ENCODE peak calls at places on chromosomes 11 and 22, in seven cellular contexts. One of them, this sample, is unnamed.

GRCh38 chr11:126637800-126638175 is 282.3 kb downstream of the ST3GAL4 start:
- DNase-seq in tibial artery: no peak
- DNase-seq in foreskin fibroblast: peak
- DNase-seq in kidney epithelial cell: no peak
- DNase-seq in AG10803: peak
- DNase-seq in fibroblast of lung: peak
- DNase-seq in sigmoid colon: no peak
- DNase-seq in this sample: peak

GRCh38 chr22:27100789-27101188 is 443.4 kb downstream of the MIAT start:
- DNase-seq in tibial artery: no peak
- DNase-seq in foreskin fibroblast: no peak
- DNase-seq in kidney epithelial cell: peak
- DNase-seq in AG10803: peak
- DNase-seq in fibroblast of lung: peak
- DNase-seq in sigmoid colon: peak
- DNase-seq in this sample: peak

GRCh38 chr22:28207281-28208030 is 288.4 kb upstream of the PITPNB start:
- DNase-seq in tibial artery: no peak
- DNase-seq in foreskin fibroblast: peak
- DNase-seq in kidney epithelial cell: no peak
- DNase-seq in AG10803: peak
- DNase-seq in fibroblast of lung: peak
- DNase-seq in sigmoid colon: no peak
- DNase-seq in this sample: peak

GRCh38 chr11:96337541-96338530 is 5.2 kb downstream of the MAML2 start:
- DNase-seq in tibial artery: peak
- DNase-seq in foreskin fibroblast: no peak
- DNase-seq in kidney epithelial cell: no peak
- DNase-seq in AG10803: peak
- DNase-seq in fibroblast of lung: peak
- DNase-seq in sigmoid colon: no peak
- DNase-seq in this sample: peak

GRCh38 chr11:22192642-22193347 is at the start of gene ANO5:
- DNase-seq in tibial artery: peak
- DNase-seq in foreskin fibroblast: no peak
- DNase-seq in kidney epithelial cell: no peak
- DNase-seq in AG10803: no peak
- DNase-seq in fibroblast of lung: peak
- DNase-seq in sigmoid colon: peak
- DNase-seq in this sample: no peak

GRCh38 chr11:21810650-21811049 is 382.2 kb upstream of the ANO5 start:
- DNase-seq in tibial artery: no peak
- DNase-seq in foreskin fibroblast: no peak
- DNase-seq in kidney epithelial cell: no peak
- DNase-seq in AG10803: no peak
- DNase-seq in fibroblast of lung: no peak
- DNase-seq in sigmoid colon: no peak
- DNase-seq in this sample: no peak

GRCh38 chr11:6640985-6641701 is 14.5 kb downstream of the DCHS1 start:
- DNase-seq in tibial artery: no peak
- DNase-seq in foreskin fibroblast: no peak
- DNase-seq in kidney epithelial cell: no peak
- DNase-seq in AG10803: no peak
- DNase-seq in fibroblast of lung: no peak
- DNase-seq in sigmoid colon: no peak
- DNase-seq in this sample: no peak

GRCh38 chr11:126546191-126546590 is 190.7 kb downstream of the ST3GAL4 start:
- DNase-seq in tibial artery: no peak
- DNase-seq in foreskin fibroblast: peak
- DNase-seq in kidney epithelial cell: no peak
- DNase-seq in AG10803: peak
- DNase-seq in fibroblast of lung: no peak
- DNase-seq in sigmoid colon: no peak
- DNase-seq in this sample: peak

GRCh38 chr22:49229483-49230193 is 598.0 kb downstream of the BRD1 start:
- DNase-seq in tibial artery: no peak
- DNase-seq in foreskin fibroblast: no peak
- DNase-seq in kidney epithelial cell: no peak
- DNase-seq in AG10803: no peak
- DNase-seq in fibroblast of lung: no peak
- DNase-seq in sigmoid colon: no peak
- DNase-seq in this sample: no peak

GRCh38 chr22:22167791-22168189 is 76.8 kb upstream of the VPREB1 start:
- DNase-seq in tibial artery: no peak
- DNase-seq in foreskin fibroblast: no peak
- DNase-seq in kidney epithelial cell: no peak
- DNase-seq in AG10803: no peak
- DNase-seq in fibroblast of lung: no peak
- DNase-seq in sigmoid colon: no peak
- DNase-seq in this sample: no peak

DNA sequence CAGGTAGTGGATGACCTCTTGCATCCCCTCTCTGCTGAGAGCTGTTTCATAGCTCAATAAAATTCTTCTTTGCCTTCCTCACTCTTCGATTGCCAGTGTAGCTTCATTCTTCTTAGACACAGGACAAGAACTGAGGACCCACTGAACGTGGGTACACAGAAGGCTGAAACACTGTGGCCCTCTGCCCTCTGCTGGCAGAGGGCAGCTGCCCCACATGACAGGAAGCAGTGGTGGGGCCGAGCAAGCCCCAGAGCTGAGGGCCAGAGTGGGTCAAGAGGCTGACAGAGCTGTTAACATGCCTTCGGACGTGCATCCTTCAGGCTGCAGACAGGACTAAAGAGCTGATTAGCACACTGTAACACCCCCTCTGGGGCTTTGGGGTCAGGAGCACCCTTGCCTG is 15.6 kb downstream of the SMC1B start:
- DNase-seq in tibial artery: no peak
- DNase-seq in foreskin fibroblast: no peak
- DNase-seq in kidney epithelial cell: no peak
- DNase-seq in AG10803: no peak
- DNase-seq in fibroblast of lung: no peak
- DNase-seq in sigmoid colon: no peak
- DNase-seq in this sample: no peak
- TF ChIP-seq CTCF in tibial artery: no peak
- TF ChIP-seq CTCF in foreskin fibroblast: no peak
- TF ChIP-seq CTCF in kidney epithelial cell: no peak
- TF ChIP-seq CTCF in AG10803: no peak
- TF ChIP-seq CTCF in fibroblast of lung: no peak
- TF ChIP-seq CTCF in sigmoid colon: no peak
- TF ChIP-seq CTCF in this sample: no peak

DNA sequence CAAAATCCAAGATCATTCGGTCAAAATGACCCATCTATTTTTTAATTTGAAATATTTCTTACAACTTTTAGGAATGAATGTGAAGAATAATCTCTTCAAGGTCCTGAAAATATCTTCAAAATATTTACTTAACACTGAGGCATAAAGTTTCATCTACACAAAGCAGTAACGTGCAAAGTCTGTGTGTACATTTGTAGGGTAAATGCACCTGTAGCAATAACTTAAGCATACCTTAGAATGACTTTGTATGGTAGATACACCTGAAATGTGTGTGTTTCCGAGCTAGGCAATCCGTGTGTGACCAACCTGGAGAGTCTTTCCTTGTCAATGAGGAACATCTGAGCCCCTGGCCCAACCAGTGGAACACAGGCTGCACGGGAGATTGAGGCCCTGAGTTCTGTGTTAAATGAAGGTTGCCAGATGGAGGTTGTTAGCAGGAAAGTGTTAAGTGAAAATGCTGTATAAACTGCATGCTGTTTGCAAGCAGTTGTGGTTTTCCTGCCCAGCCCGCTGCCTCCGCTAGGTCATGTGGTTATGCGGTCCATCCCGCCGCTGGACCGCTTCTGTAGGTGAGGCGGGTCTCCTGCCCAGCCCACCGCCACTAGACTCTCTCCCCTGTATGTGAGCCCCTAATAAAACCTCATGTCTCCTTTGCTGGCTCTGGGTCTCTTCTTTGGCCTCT is 7.6 kb upstream of the CTR9 start:
- DNase-seq in tibial artery: no peak
- DNase-seq in foreskin fibroblast: no peak
- DNase-seq in kidney epithelial cell: no peak
- DNase-seq in AG10803: no peak
- DNase-seq in fibroblast of lung: no peak
- DNase-seq in sigmoid colon: no peak
- DNase-seq in this sample: no peak
- H3K4me3 ChIP-seq in tibial artery: no peak
- H3K4me3 ChIP-seq in foreskin fibroblast: no peak
- H3K4me3 ChIP-seq in kidney epithelial cell: no peak
- H3K4me3 ChIP-seq in AG10803: no peak
- H3K4me3 ChIP-seq in fibroblast of lung: no peak
- H3K4me3 ChIP-seq in sigmoid colon: no peak
- H3K4me3 ChIP-seq in this sample: no peak

GRCh38 chr11:27699242-27699925 is 871 bp downstream of the BDNF start:
- DNase-seq in tibial artery: no peak
- DNase-seq in foreskin fibroblast: no peak
- DNase-seq in kidney epithelial cell: no peak
- DNase-seq in AG10803: no peak
- DNase-seq in fibroblast of lung: peak
- DNase-seq in sigmoid colon: no peak
- DNase-seq in this sample: peak
- TF ChIP-seq CTCF in tibial artery: no peak
- TF ChIP-seq CTCF in foreskin fibroblast: no peak
- TF ChIP-seq CTCF in kidney epithelial cell: no peak
- TF ChIP-seq CTCF in AG10803: no peak
- TF ChIP-seq CTCF in fibroblast of lung: no peak
- TF ChIP-seq CTCF in sigmoid colon: no peak
- TF ChIP-seq CTCF in this sample: no peak

GRCh38 chr11:105611837-105612480 is 2.1 kb downstream of the GRIA4 start:
- DNase-seq in tibial artery: no peak
- DNase-seq in foreskin fibroblast: no peak
- DNase-seq in kidney epithelial cell: no peak
- DNase-seq in AG10803: no peak
- DNase-seq in fibroblast of lung: no peak
- DNase-seq in sigmoid colon: no peak
- DNase-seq in this sample: no peak

GRCh38 chr11:105610796-105611361 is 1.0 kb downstream of the GRIA4 start:
- DNase-seq in tibial artery: no peak
- DNase-seq in foreskin fibroblast: no peak
- DNase-seq in kidney epithelial cell: no peak
- DNase-seq in AG10803: no peak
- DNase-seq in fibroblast of lung: no peak
- DNase-seq in sigmoid colon: no peak
- DNase-seq in this sample: no peak

GRCh38 chr11:105609832-105610781 is at the start of gene GRIA4:
- DNase-seq in tibial artery: peak
- DNase-seq in foreskin fibroblast: peak
- DNase-seq in kidney epithelial cell: no peak
- DNase-seq in AG10803: peak
- DNase-seq in fibroblast of lung: peak
- DNase-seq in sigmoid colon: peak
- DNase-seq in this sample: peak

GRCh38 chr11:105612766-105613165 is 2.9 kb downstream of the GRIA4 start:
- DNase-seq in tibial artery: no peak
- DNase-seq in foreskin fibroblast: no peak
- DNase-seq in kidney epithelial cell: no peak
- DNase-seq in AG10803: no peak
- DNase-seq in fibroblast of lung: no peak
- DNase-seq in sigmoid colon: no peak
- DNase-seq in this sample: no peak

DNA sequence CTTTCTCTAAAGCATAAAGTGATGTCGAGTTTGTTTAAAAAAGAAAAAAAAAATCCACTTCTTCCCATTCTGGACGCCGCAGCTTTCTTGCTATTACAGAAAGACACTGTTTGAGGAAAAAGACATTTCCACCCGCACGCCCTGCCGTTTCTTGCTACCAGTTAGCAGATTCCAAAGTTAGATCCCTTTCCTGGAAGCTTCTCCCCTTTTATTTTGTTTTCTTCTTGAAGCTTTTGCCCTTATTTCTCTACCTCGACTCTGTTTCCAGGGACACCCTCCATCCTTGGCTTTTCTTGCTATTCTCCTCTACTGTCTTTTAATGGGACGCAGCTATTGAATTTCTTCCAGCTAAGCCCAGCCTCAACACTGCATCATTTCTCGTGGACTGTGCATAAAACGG is 1.5 kb downstream of the GRIA4 start:
- DNase-seq in tibial artery: no peak
- DNase-seq in foreskin fibroblast: no peak
- DNase-seq in kidney epithelial cell: no peak
- DNase-seq in AG10803: no peak
- DNase-seq in fibroblast of lung: no peak
- DNase-seq in sigmoid colon: no peak
- DNase-seq in this sample: no peak
- H3K4me3 ChIP-seq in tibial artery: no peak
- H3K4me3 ChIP-seq in foreskin fibroblast: no peak
- H3K4me3 ChIP-seq in kidney epithelial cell: no peak
- H3K4me3 ChIP-seq in AG10803: no peak
- H3K4me3 ChIP-seq in fibroblast of lung: no peak
- H3K4me3 ChIP-seq in sigmoid colon: peak
- H3K4me3 ChIP-seq in this sample: no peak

DNA sequence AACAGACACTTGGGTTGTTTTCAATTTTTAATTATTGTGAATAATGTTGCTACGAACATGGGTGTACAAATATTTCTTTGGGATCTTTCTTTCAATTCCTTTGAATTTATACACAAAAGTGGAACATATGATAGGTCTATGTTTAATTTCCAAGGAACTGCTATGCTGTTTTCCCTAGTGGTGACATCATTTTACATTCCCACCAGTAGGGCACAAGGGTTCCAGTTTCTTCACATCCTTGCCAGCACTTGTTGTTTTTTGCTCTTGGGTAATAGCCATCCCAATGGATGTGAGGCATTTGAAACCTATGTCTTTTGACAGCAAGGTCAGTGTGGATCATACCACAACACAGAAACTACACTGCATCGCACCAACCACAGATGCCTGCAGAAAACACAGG is 41.8 kb upstream of the SCN3B start:
- DNase-seq in tibial artery: no peak
- DNase-seq in foreskin fibroblast: peak
- DNase-seq in kidney epithelial cell: no peak
- DNase-seq in AG10803: peak
- DNase-seq in fibroblast of lung: peak
- DNase-seq in sigmoid colon: no peak
- DNase-seq in this sample: no peak
- TF ChIP-seq CTCF in tibial artery: no peak
- TF ChIP-seq CTCF in foreskin fibroblast: no peak
- TF ChIP-seq CTCF in kidney epithelial cell: no peak
- TF ChIP-seq CTCF in AG10803: no peak
- TF ChIP-seq CTCF in fibroblast of lung: no peak
- TF ChIP-seq CTCF in sigmoid colon: no peak
- TF ChIP-seq CTCF in this sample: no peak

DNA sequence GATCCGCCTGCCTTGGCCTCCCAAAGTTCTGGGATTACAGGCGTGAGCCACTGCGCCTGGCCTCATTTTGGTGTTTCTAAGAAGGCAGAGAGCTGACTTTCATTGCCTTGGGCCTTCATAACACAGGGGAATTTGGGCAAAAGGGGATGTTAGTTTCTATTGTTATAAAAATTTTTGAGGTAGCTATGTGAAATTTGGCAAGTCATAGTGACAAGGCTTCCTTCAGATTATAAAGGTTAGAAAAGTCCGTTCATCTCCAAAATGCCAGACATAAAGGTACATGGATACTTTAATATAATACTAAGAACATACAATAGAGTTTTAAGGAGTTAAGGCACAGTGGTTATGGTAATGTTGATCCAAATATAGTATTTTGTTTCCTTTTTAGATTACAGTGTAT is 17.2 kb downstream of the LDHC start:
- DNase-seq in tibial artery: no peak
- DNase-seq in foreskin fibroblast: no peak
- DNase-seq in kidney epithelial cell: no peak
- DNase-seq in AG10803: no peak
- DNase-seq in fibroblast of lung: no peak
- DNase-seq in sigmoid colon: no peak
- DNase-seq in this sample: no peak
- H3K4me3 ChIP-seq in tibial artery: no peak
- H3K4me3 ChIP-seq in foreskin fibroblast: no peak
- H3K4me3 ChIP-seq in kidney epithelial cell: no peak
- H3K4me3 ChIP-seq in AG10803: no peak
- H3K4me3 ChIP-seq in fibroblast of lung: no peak
- H3K4me3 ChIP-seq in sigmoid colon: no peak
- H3K4me3 ChIP-seq in this sample: no peak

This sample was measured in choroid plexus epithelial cell.